ENCODE peak calls at places on chromosomes 7 and 10, in ten cellular contexts. J is lower lobe of right lung, V is tibial nerve, D is lung, W is cardiac muscle cell, H is spleen, L is Peyer's patch, N is stomach, S is heart left ventricle, G is fibroblast of lung. F is an unnamed sample. For H3K4me1, the result is how much of the 10 kb centered on the place peaks cover.

GRCh38 chr10:97046426-97047072 is 139.2 kb downstream of the SLIT1 start:
- DNase-seq in J (no peak), V (no peak), D (no peak), W (no peak), H (no peak), L (no peak), N (no peak), S (no peak), G (no peak), F (no peak)

GRCh38 chr10:121792198-121792597 is 135.6 kb downstream of the ATE1 start:
- DNase-seq in J (no peak), V (no peak), D (no peak), W (no peak), H (no peak), L (no peak), N (no peak), S (no peak), G (peak), F (no peak)

GRCh38 chr7:30907527-30908267 is 4.0 kb upstream of the AQP1 start:
- DNase-seq in J (no peak), V (no peak), D (no peak), W (no peak), H (no peak), L (no peak), N (no peak), S (peak), G (no peak), F (peak)

GRCh38 chr10:71774916-71775702 is 1.8 kb upstream of the VSIR start:
- DNase-seq in J (peak), V (no peak), D (peak), W (no peak), H (peak), L (peak), N (peak), S (no peak), G (no peak), F (no peak)

GRCh38 chr7:103074519-103075336 is at the start of the genes ARMC10 and FBXL13:
- DNase-seq in J (peak), V (peak), D (peak), W (peak), H (peak), L (peak), N (peak), S (peak), G (peak), F (peak)

GRCh38 chr10:114577133-114577532 is 80.9 kb downstream of the ABLIM1 start:
- DNase-seq in J (no peak), V (peak), D (no peak), W (no peak), H (no peak), L (no peak), N (no peak), S (no peak), G (peak), F (no peak)

GRCh38 chr7:6164491-6164890 is 107.9 kb downstream of the CYTH3 start:
- DNase-seq in J (no peak), V (no peak), D (no peak), W (no peak), H (no peak), L (no peak), N (no peak), S (no peak), G (no peak), F (peak)

GRCh38 chr7:29955799-29956476 is 33.7 kb downstream of the SCRN1 start:
- DNase-seq in J (peak), V (no peak), D (peak), W (no peak), H (peak), L (no peak), N (no peak), S (no peak), G (no peak), F (no peak)

GRCh38 chr10:128362514-128362913 is 236.3 kb upstream of the MKI67 start:
- DNase-seq in J (no peak), V (no peak), D (no peak), W (no peak), H (no peak), L (no peak), N (no peak), S (no peak), G (no peak), F (no peak)

DNA sequence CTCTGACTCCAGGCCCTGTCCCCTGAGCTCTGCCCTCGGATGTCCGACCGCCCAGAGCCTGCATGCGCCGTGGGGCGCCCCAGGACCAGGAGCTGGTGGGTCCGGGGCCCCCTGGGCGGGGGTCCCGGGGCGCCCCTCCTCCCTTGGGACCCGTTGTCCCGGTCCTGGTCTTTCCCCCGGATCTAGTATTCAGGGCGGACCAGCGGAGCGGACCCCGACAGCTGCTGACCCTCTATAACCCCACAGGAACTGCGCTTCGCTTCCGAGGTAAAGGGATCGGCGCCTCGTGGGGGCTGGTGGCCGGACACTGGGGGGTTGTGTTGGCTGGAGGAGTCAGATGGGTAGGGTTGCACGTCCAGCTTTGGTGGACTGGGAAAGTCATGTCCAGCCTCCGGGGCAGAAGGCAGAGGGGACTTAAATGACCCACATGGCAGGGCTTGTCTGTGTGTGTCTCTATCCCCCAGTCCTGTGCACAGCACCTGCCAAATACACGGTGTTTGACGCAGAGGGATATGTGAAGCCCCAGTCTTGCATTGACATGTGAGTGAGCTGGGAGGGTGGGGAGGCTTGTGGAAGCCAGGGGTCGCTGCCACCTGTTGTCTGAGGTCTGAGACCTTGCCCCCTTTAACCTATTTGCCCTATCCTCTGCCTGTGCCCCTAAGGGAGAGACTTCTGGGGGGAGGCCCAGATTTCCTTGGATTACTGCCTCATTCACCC is 548 bp downstream of the MOSPD3 start:
- DNase-seq in J (no peak), V (peak), D (no peak), W (no peak), H (no peak), L (peak), N (no peak), S (no peak), G (no peak), F (peak)
- H3K4me1 ChIP-seq in J (under half), V (under half), D (under half), W (under half), H (under half), L (under half), N (under half), S (under half), G (under half), F (under half)

GRCh38 chr7:87506243-87507180 is 31.0 kb upstream of the ABCB4 start:
- DNase-seq in J (no peak), V (no peak), D (no peak), W (no peak), H (no peak), L (no peak), N (no peak), S (no peak), G (peak), F (no peak)
- TF ChIP-seq CTCF in J (no peak), V (peak), D (no peak), W (no peak), H (no peak), L (peak), N (no peak), S (peak), G (peak), F (peak)

DNA sequence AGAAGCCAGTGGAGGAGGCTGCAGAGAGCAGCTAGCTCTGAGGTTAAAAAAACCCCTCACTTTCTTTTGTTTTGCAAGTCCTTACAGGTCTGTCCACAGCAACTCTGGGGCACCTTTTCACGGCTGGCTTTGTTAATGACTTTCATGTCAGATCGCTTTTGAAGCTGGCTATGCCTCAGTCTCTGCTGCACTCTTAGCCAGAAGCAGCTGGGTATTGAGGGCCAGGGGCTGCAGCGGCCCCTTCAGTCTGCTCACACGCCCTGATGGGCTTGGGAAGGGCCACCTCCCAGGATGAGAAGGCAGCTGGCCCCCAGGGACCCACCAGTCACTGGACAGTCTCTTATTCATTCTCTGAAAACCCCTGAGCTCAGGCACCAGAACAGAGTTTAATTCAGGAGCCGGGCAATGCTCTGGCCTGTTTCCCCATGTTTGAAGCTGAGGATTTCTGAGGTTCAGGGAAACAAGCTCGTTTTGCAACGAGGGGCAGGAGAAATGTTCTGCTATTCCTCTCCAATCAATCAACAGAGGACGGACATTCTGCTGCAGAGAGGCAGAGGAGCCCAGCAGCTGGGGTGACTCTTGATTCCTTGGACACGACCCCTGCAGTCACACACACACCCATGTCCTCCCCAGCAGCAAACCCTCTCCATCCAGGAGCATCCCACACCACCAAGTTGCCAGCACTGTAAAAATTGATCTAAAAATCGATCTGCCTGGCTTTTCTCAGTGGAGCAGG is 31.0 kb downstream of the TRIM8 start:
- DNase-seq in J (no peak), V (no peak), D (no peak), W (peak), H (no peak), L (no peak), N (no peak), S (no peak), G (no peak), F (no peak)
- H3K4me1 ChIP-seq in J (half or more), V (under half), D (under half), W (half or more), H (under half), L (under half), N (half or more), S (half or more), G (half or more), F (under half)

GRCh38 chr7:2353650-2354172 is 916 bp upstream of the EIF3B start:
- DNase-seq in J (peak), V (no peak), D (peak), W (peak), H (peak), L (peak), N (peak), S (peak), G (peak), F (peak)
- TF ChIP-seq CTCF in J (no peak), V (no peak), D (no peak), W (no peak), H (no peak), L (no peak), N (no peak), S (no peak), G (no peak), F (no peak)

GRCh38 chr10:31031205-31031665 is 430 bp downstream of the ZNF438 start:
- DNase-seq in J (no peak), V (no peak), D (no peak), W (no peak), H (no peak), L (no peak), N (peak), S (no peak), G (no peak), F (peak)

GRCh38 chr10:31028076-31028475 is 3.6 kb downstream of the ZNF438 start:
- DNase-seq in J (no peak), V (peak), D (no peak), W (no peak), H (no peak), L (no peak), N (no peak), S (no peak), G (no peak), F (no peak)

GRCh38 chr10:31030800-31031199 is 865 bp downstream of the ZNF438 start:
- DNase-seq in J (no peak), V (no peak), D (no peak), W (no peak), H (no peak), L (no peak), N (no peak), S (no peak), G (no peak), F (no peak)

GRCh38 chr10:31031666-31032514 is at the start of gene ZNF438:
- DNase-seq in J (peak), V (peak), D (peak), W (peak), H (peak), L (peak), N (peak), S (peak), G (peak), F (peak)

GRCh38 chr10:31030216-31030615 is 1.4 kb downstream of the ZNF438 start:
- DNase-seq in J (no peak), V (no peak), D (no peak), W (no peak), H (no peak), L (no peak), N (no peak), S (no peak), G (peak), F (no peak)
- H3K4me1 ChIP-seq in J (under half), V (under half), D (under half), W (under half), H (under half), L (under half), N (under half), S (half or more), G (under half), F (under half)

DNA sequence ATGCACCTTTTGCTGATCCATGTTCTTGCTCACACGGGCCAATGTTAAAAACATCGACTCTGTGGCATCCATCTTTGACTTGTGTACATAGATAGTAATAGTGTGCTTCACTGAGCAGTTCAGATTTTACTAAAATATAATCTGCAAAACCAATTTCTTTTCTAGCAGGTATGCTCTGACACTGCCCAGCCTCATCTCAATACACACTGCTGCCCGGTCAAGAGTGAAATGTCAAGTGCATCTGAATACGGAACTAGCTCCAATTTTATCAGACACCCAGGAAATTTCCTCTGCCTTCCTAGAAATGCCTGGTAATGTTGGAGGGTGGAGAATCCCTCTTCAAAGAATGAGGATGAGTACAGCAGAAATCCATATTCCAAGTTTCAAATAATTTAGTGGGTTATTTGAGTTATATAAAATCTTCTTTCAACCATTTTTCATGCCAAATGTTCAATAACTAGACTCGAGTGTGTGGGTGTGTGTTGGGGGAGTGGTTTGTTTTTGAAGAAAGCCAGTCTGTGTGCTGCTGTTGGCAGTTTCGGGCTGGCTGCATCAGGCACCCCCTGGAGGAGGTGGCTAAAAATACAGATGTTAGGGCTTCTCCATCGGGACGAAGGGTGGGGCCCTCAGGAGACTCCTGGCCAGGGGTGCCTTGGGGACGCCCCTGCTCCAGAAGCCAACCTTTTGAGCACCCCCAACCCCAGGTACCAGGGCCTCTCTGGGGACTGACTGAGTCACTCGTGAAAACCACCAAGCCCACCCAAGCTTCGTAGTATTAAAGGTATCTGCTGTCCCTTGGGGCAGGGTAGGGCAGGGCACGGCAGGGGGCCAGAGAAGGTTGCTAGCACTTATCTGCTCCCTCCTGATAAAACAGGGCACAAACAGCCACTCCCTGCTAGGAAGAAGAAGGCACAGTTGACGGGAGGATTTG is 15.4 kb downstream of the CTBP2 start:
- DNase-seq in J (peak), V (no peak), D (no peak), W (no peak), H (no peak), L (no peak), N (no peak), S (no peak), G (peak), F (no peak)
- TF ChIP-seq CTCF in J (peak), V (peak), D (no peak), W (peak), H (peak), L (peak), N (no peak), S (peak), G (peak), F (peak)

GRCh38 chr7:95545007-95545615 is 51.2 kb downstream of the PDK4 start:
- DNase-seq in J (no peak), V (peak), D (no peak), W (peak), H (no peak), L (no peak), N (peak), S (peak), G (peak), F (peak)
- H3K4me1 ChIP-seq in J (half or more), V (under half), D (under half), W (under half), H (under half), L (under half), N (under half), S (under half), G (under half), F (half or more)

GRCh38 chr7:84362360-84362759 is 167.8 kb upstream of the SEMA3A start:
- DNase-seq in J (no peak), V (no peak), D (no peak), W (no peak), H (no peak), L (no peak), N (no peak), S (no peak), G (no peak), F (no peak)
- TF ChIP-seq CTCF in J (no peak), V (no peak), D (no peak), W (no peak), H (no peak), L (no peak), N (no peak), S (no peak), G (no peak), F (no peak)

DNA sequence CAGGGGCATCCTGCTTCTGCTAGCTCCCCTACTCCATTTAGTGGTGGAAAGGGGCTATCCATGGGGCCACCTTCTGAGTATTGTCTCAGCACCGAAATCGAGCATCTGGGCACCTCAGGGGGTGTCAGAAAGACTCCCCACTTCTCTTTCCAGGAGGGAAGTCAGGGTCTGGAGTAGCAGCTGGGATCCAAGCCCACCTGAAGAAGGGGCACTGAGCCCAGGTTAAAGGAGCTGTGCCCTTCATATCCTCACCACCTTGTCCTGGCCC is 2.6 kb downstream of the FLNC start:
- DNase-seq in J (no peak), V (no peak), D (no peak), W (no peak), H (no peak), L (no peak), N (no peak), S (no peak), G (no peak), F (no peak)
- H3K4me1 ChIP-seq in J (under half), V (under half), D (under half), W (under half), H (under half), L (under half), N (under half), S (half or more), G (under half), F (under half)